ENCODE peak calls at places on chromosomes 6 and 20, in seven cellular contexts. N is left cardiac atrium, P is H7, U is NCI-H1092 treated with DMSO at 0.1 percent for 48 hours, O is T-helper 1 cell, Y is lung, T is mucosa of descending colon. R is an unnamed sample.

GRCh38 chr6:113068569-113068968 is 721.4 kb downstream of the RFPL4B start:
- DNase-seq in O (no peak), Y (no peak), T (no peak), N (no peak), U (no peak), P (no peak), R (no peak)

GRCh38 chr6:36781669-36782068 is 57.6 kb downstream of the CPNE5 start:
- DNase-seq in U (no peak), P (no peak), N (no peak), T (no peak), Y (no peak), O (no peak), R (peak)

GRCh38 chr20:41394931-41395668 is 28.5 kb upstream of the EMILIN3 start:
- DNase-seq in O (no peak), U (no peak), N (peak), P (no peak), Y (no peak), T (no peak), R (no peak)

GRCh38 chr6:35449287-35449881 is 2.8 kb upstream of the FANCE start:
- DNase-seq in N (no peak), U (peak), P (peak), O (peak), Y (no peak), T (no peak), R (peak)

GRCh38 chr6:18395851-18396187 is 8.7 kb downstream of the RNF144B start:
- DNase-seq in U (no peak), N (no peak), Y (no peak), T (no peak), P (no peak), O (no peak), R (no peak)

GRCh38 chr6:148980234-148980633 is 233.4 kb downstream of the UST start:
- DNase-seq in N (no peak), T (no peak), U (no peak), Y (no peak), O (no peak), P (no peak), R (no peak)

GRCh38 chr20:1210501-1210900 is 7.2 kb downstream of the C20orf202 start:
- DNase-seq in P (no peak), T (no peak), N (no peak), U (no peak), Y (no peak), O (no peak), R (no peak)

GRCh38 chr20:58719258-58719657 is 26.7 kb downstream of the NPEPL1 start:
- DNase-seq in P (peak), T (no peak), O (no peak), N (no peak), Y (peak), U (no peak), R (no peak)

GRCh38 chr20:4702562-4703280 is 19.0 kb upstream of the PRND start:
- DNase-seq in Y (no peak), O (no peak), U (no peak), P (no peak), N (no peak), T (no peak), R (no peak)

GRCh38 chr6:149717588-149718458 is at the start of gene LATS1:
- DNase-seq in Y (peak), T (peak), P (peak), U (peak), O (peak), N (peak), R (peak)

GRCh38 chr6:16802071-16802470 is 40.8 kb upstream of the ATXN1 start:
- DNase-seq in O (no peak), T (no peak), Y (no peak), U (no peak), N (no peak), P (no peak), R (no peak)

GRCh38 chr6:12605888-12606345 is 110.7 kb upstream of the PHACTR1 start:
- DNase-seq in O (peak), P (peak), Y (peak), N (peak), U (peak), T (no peak), R (peak)

GRCh38 chr20:42027746-42028268 is 409.6 kb upstream of the CHD6 start:
- DNase-seq in N (no peak), U (peak), T (no peak), O (no peak), P (peak), Y (no peak), R (no peak)

GRCh38 chr6:56663344-56663743 is 20.7 kb upstream of the DST start:
- DNase-seq in N (no peak), Y (no peak), P (no peak), T (no peak), U (no peak), O (no peak), R (no peak)

GRCh38 chr6:126661646-126662045 is 321.7 kb downstream of the CENPW start:
- DNase-seq in N (no peak), P (no peak), O (no peak), T (no peak), U (no peak), Y (no peak), R (no peak)